ENCODE peak calls at places on chromosomes 3 and 15, in four cellular contexts. C is adrenal gland, I is IMR-90, J is tibial nerve. O is an unnamed sample.

GRCh38 chr15:98904466-98905048 is 103.0 kb downstream of the PGPEP1L start:
- DNase-seq in J (no peak), I (peak), C (peak), O (no peak)

GRCh38 chr3:112615942-112616731 is 24.8 kb downstream of the CCDC80 start:
- DNase-seq in C (no peak), I (no peak), J (no peak), O (no peak)

GRCh38 chr3:20808864-20809263 is 622.9 kb upstream of the SGO1 start:
- DNase-seq in C (no peak), I (no peak), J (no peak), O (no peak)

GRCh38 chr3:133730993-133731392 is 15.2 kb upstream of the TF start:
- DNase-seq in C (no peak), J (no peak), I (no peak), O (no peak)

GRCh38 chr3:13518516-13519351 is 30.2 kb upstream of the FBLN2 start:
- DNase-seq in J (peak), C (no peak), I (no peak), O (no peak)

GRCh38 chr3:193552911-193553310 is 1.8 kb downstream of the ATP13A4 start:
- DNase-seq in I (no peak), J (no peak), C (no peak), O (no peak)

GRCh38 chr15:32718082-32718821 is 448 bp downstream of the GREM1 start:
- DNase-seq in I (no peak), J (no peak), C (no peak), O (no peak)

GRCh38 chr3:31466016-31466415 is 66.7 kb upstream of the STT3B start:
- DNase-seq in C (no peak), J (no peak), I (no peak), O (no peak)

GRCh38 chr3:42556089-42556632 is 25.6 kb downstream of the SEC22C start:
- DNase-seq in J (no peak), I (no peak), C (no peak), O (no peak)

GRCh38 chr3:105608623-105609022 is 241.9 kb downstream of the ALCAM start:
- DNase-seq in I (no peak), J (no peak), C (no peak), O (no peak)

GRCh38 chr3:42747581-42747980 is 25.5 kb downstream of the CCDC13 start:
- DNase-seq in I (no peak), J (no peak), C (peak), O (no peak)

GRCh38 chr15:51706347-51706746 is 25.0 kb downstream of the SCG3 start:
- DNase-seq in J (no peak), C (no peak), I (no peak), O (no peak)

GRCh38 chr3:161415506-161416231 is 44.4 kb upstream of the SPTSSB start:
- DNase-seq in J (no peak), I (peak), C (no peak), O (no peak)

GRCh38 chr3:53242642-53243041 is 13.2 kb downstream of the TKT start:
- DNase-seq in I (no peak), J (no peak), C (no peak), O (no peak)

GRCh38 chr15:98330692-98331435 is 317.5 kb upstream of the IGF1R start:
- DNase-seq in J (no peak), C (no peak), I (no peak), O (no peak)

GRCh38 chr3:123064914-123065313 is 1.9 kb upstream of the PDIA5 start:
- DNase-seq in I (no peak), J (no peak), C (no peak), O (no peak)

GRCh38 chr15:33865416-33865815 is 102.9 kb upstream of the CHRM5 start:
- DNase-seq in I (peak), C (no peak), J (no peak), O (no peak)

GRCh38 chr15:61521961-61522360 is 292.9 kb upstream of the RORA start:
- DNase-seq in C (no peak), J (no peak), I (no peak), O (no peak)

GRCh38 chr3:195263193-195263924 is 7.6 kb downstream of the XXYLT1 start:
- DNase-seq in J (no peak), I (peak), C (peak), O (no peak)

GRCh38 chr3:52743721-52744120 is 27.0 kb downstream of the NEK4 start:
- DNase-seq in I (no peak), J (no peak), C (no peak), O (no peak)

GRCh38 chr3:22951910-22952309 is 251.2 kb upstream of the UBE2E2 start:
- DNase-seq in C (no peak), I (no peak), J (no peak), O (no peak)

GRCh38 chr3:5426094-5426883 is 238.8 kb downstream of the EDEM1 start:
- DNase-seq in J (peak), C (peak), I (peak), O (peak)

GRCh38 chr3:74360406-74360805 is 254.1 kb downstream of the CNTN3 start:
- DNase-seq in I (no peak), J (no peak), C (no peak), O (no peak)

GRCh38 chr3:23650371-23651140 is 155.2 kb upstream of the UBE2E1 start:
- DNase-seq in I (peak), J (no peak), C (no peak), O (no peak)

GRCh38 chr3:98680723-98681122 is 82.4 kb upstream of the ST3GAL6 start:
- DNase-seq in J (no peak), C (no peak), I (peak), O (no peak)

GRCh38 chr15:85380860-85381535 is 595 bp downstream of the AKAP13 start:
- DNase-seq in J (no peak), I (no peak), C (peak), O (peak)

GRCh38 chr3:140712301-140712700 is 34.4 kb downstream of the TRIM42 start:
- DNase-seq in C (no peak), I (no peak), J (no peak), O (no peak)

GRCh38 chr3:44365952-44366351 is 27.4 kb downstream of the TCAIM start:
- DNase-seq in J (no peak), C (no peak), I (no peak), O (no peak)

GRCh38 chr15:68326711-68327412 is 49.3 kb downstream of the FEM1B start:
- DNase-seq in J (no peak), C (no peak), I (no peak), O (no peak)

GRCh38 chr3:43710607-43711006 is 19.9 kb downstream of the ABHD5 start:
- DNase-seq in I (no peak), J (no peak), C (no peak), O (no peak)

GRCh38 chr15:61079529-61079928 is 149.6 kb downstream of the RORA start:
- DNase-seq in I (no peak), J (no peak), C (no peak), O (no peak)

DNA sequence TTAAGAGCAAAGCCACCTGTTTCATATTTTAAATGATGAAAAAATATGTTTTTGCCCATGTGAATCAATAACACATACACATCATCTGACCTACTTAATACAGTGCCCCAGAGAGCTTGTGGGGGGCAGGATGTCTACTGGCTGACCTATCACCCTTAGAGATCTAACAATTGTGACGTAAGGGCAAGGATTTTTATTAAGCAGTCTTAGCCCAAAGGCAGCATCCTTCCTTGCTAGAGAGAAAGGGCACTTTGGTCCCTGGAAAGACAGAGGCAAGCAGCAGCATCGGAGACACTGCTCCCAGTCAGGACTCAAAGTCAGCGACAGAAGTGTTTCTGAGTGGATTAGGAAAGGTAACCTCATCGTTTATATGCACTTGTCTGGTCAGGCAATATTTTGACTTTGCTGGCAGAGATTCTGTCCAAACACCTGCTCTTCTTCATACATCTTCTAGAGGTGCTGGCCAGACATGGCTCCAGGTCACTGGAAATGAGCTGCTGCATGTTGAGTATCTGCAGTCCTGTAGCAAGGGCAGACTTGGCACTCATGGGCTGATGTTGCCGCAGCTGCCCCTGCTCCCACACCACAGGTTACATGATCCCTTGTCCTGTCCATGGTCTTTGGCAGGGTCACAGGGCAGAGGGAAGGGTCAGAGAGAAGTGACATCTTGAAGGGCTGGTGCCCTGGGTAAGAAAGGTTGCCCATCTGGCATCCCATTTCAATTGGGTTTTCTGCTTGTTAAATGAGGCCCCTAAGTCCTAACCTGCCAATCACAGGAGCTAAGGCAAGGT is 1.8 kb downstream of the CXCR6 start:
- DNase-seq in I (no peak), J (no peak), C (no peak), O (no peak)
- TF ChIP-seq CTCF in I (no peak), J (no peak), C (no peak), O (no peak)

DNA sequence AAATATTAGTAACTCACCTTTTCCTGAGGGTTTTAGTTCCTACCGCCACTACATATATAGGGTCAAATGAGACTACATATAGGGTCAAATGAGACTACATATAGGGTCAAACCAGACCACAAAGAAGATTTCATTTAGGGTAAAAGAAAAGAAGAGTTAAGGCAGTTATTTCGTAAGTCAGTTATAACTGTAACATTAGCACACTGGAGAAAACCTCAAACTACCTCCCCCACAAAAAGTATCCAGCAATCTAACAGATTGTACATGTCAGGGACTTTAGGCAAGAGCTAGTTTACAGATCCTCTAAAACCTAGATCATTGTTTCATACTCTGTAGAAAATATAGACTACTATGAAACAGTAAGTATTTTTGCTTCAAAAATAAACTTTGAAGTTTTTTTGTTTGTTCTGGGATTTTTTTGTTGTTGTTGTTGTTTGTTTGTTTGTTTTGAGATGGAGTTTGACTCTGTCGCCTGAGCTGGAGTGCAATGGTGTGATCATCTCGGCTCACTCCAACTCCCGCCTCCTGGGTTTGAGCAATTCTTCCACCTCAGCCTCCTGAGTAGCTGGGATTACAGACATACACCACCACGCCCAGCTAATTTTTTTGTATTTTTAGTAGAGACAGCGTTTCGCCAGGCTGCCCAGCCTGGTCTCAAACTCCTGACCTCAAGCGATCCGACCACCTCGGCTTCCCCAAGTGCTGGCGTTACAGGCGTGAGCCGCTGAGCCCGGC is 92.4 kb upstream of the CGNL1 start:
- DNase-seq in J (no peak), I (peak), C (no peak), O (no peak)
- TF ChIP-seq CTCF in J (no peak), I (no peak), C (no peak), O (no peak)

GRCh38 chr3:87435926-87436630 is 159.7 kb upstream of the POU1F1 start:
- DNase-seq in I (no peak), J (no peak), C (no peak), O (no peak)
- TF ChIP-seq CTCF in I (no peak), J (no peak), C (no peak), O (no peak)

GRCh38 chr3:176650478-176650877 is 546.8 kb downstream of the TBL1XR1 start:
- DNase-seq in J (no peak), C (no peak), I (peak), O (no peak)
- TF ChIP-seq CTCF in J (no peak), C (no peak), I (no peak), O (no peak)

O was measured in activated B cell treated with CpG ODN at 0.5 μM for 24 hours.